ENCODE peak calls at places on chromosomes 2 and 18, in six cellular contexts. E, X, L, Q, S and V are unnamed samples.

GRCh38 chr2:142673836-142674235 is 203.6 kb upstream of the KYNU start:
- DNase-seq in E (no peak), X (no peak), L (no peak), Q (no peak), S (no peak), V (no peak)

GRCh38 chr2:10097352-10098148 is 17.3 kb upstream of the CYS1 start:
- DNase-seq in E (peak), X (peak), L (peak), Q (peak), S (peak), V (peak)

GRCh38 chr2:234374671-234375245 is 122.1 kb downstream of the ARL4C start:
- DNase-seq in E (no peak), X (no peak), L (no peak), Q (peak), S (peak), V (no peak)

GRCh38 chr2:228728961-228729360 is 542.1 kb downstream of the PID1 start:
- DNase-seq in E (no peak), X (no peak), L (no peak), Q (no peak), S (no peak), V (no peak)

GRCh38 chr18:42641996-42642395 is 473.5 kb downstream of the RIT2 start:
- DNase-seq in E (no peak), X (no peak), L (no peak), Q (no peak), S (no peak), V (no peak)

GRCh38 chr18:69567813-69568488 is 167.3 kb downstream of the DOK6 start:
- DNase-seq in E (no peak), X (no peak), L (no peak), Q (peak), S (no peak), V (no peak)

GRCh38 chr2:7028846-7029245 is 111.6 kb downstream of the RNF144A start:
- DNase-seq in E (no peak), X (no peak), L (no peak), Q (no peak), S (no peak), V (no peak)

GRCh38 chr2:178234648-178235047 is 40.3 kb downstream of the OSBPL6 start:
- DNase-seq in E (no peak), X (no peak), L (no peak), Q (peak), S (no peak), V (no peak)

GRCh38 chr18:26424428-26425147 is 123.8 kb downstream of the KCTD1 start:
- DNase-seq in E (no peak), X (no peak), L (no peak), Q (no peak), S (no peak), V (no peak)

GRCh38 chr2:162293122-162293781 is 25.2 kb downstream of the IFIH1 start:
- DNase-seq in E (no peak), X (no peak), L (no peak), Q (peak), S (no peak), V (no peak)